ENCODE peak calls at places on chromosome 15, in eight cellular contexts. B, J, X, R, E, G, Z and U are unnamed samples.

GRCh38 chr15:65130941-65131340 is 2.7 kb downstream of the PDCD7 start:
- DNase-seq in G (no peak), X (peak), R (no peak), E (peak), B (no peak), Z (no peak), J (no peak), U (no peak)

GRCh38 chr15:46280753-46281521 is 646.1 kb downstream of the SQOR start:
- DNase-seq in B (no peak), E (peak), J (no peak), G (no peak), R (no peak), X (peak), Z (no peak), U (peak)

GRCh38 chr15:72497402-72497801 is 23.3 kb downstream of the ARIH1 start:
- DNase-seq in Z (no peak), J (no peak), X (no peak), E (no peak), B (no peak), R (no peak), G (no peak), U (no peak)

GRCh38 chr15:78761891-78762385 is 49.3 kb downstream of the ADAMTS7 start:
- DNase-seq in G (no peak), Z (no peak), X (no peak), J (no peak), R (peak), E (no peak), B (no peak), U (no peak)

GRCh38 chr15:80800067-80800466 is 20.9 kb downstream of the CEMIP start:
- DNase-seq in Z (no peak), J (no peak), R (no peak), B (no peak), G (no peak), E (no peak), X (no peak), U (no peak)

GRCh38 chr15:88006146-88006545 is 250.4 kb downstream of the NTRK3 start:
- DNase-seq in E (no peak), R (no peak), Z (no peak), X (no peak), G (no peak), J (no peak), B (no peak), U (no peak)

GRCh38 chr15:68819451-68820204 is 1.1 kb downstream of the ANP32A start:
- DNase-seq in Z (peak), X (peak), E (peak), B (peak), J (no peak), G (peak), R (peak), U (peak)

GRCh38 chr15:79475312-79475711 is 43.2 kb downstream of the MINAR1 start:
- DNase-seq in Z (no peak), R (no peak), X (no peak), J (no peak), G (no peak), E (no peak), B (peak), U (peak)

GRCh38 chr15:54789377-54789776 is 407.4 kb downstream of the RSL24D1 start:
- DNase-seq in E (peak), R (no peak), G (no peak), Z (no peak), B (no peak), J (no peak), X (no peak), U (no peak)

GRCh38 chr15:94306700-94307650 is 75.6 kb downstream of the MCTP2 start:
- DNase-seq in Z (no peak), B (peak), R (no peak), E (peak), X (no peak), J (no peak), G (no peak), U (no peak)

GRCh38 chr15:82698711-82699345 is 10.8 kb downstream of the AP3B2 start:
- DNase-seq in X (no peak), B (no peak), R (no peak), Z (no peak), J (no peak), G (no peak), E (no peak), U (no peak)

GRCh38 chr15:68526269-68526668 is 52.5 kb upstream of the CORO2B start:
- DNase-seq in E (no peak), X (no peak), J (no peak), Z (no peak), G (no peak), B (peak), R (no peak), U (peak)

GRCh38 chr15:89469331-89470107 is 26.9 kb downstream of the RHCG start:
- DNase-seq in X (peak), R (peak), G (no peak), E (no peak), J (no peak), B (no peak), Z (no peak), U (no peak)

GRCh38 chr15:59185725-59186124 is 20.9 kb upstream of the LDHAL6B start:
- DNase-seq in Z (no peak), J (no peak), R (no peak), E (peak), G (no peak), B (no peak), X (no peak), U (no peak)

GRCh38 chr15:94083467-94083991 is 147.8 kb upstream of the MCTP2 start:
- DNase-seq in Z (no peak), X (no peak), J (no peak), E (peak), B (peak), G (no peak), R (peak), U (peak)

GRCh38 chr15:59283717-59284336 is 77.2 kb downstream of the LDHAL6B start:
- DNase-seq in G (peak), R (peak), B (no peak), E (no peak), Z (no peak), X (no peak), J (no peak), U (no peak)

GRCh38 chr15:74392402-74392876 is 25.0 kb upstream of the CYP11A1 start:
- DNase-seq in B (peak), J (no peak), X (no peak), G (no peak), R (no peak), Z (no peak), E (no peak), U (peak)

GRCh38 chr15:36798366-36798765 is 218.9 kb downstream of the CDIN1 start:
- DNase-seq in G (no peak), E (no peak), Z (no peak), R (no peak), J (no peak), X (no peak), B (peak), U (peak)

GRCh38 chr15:74383695-74384565 is 16.5 kb upstream of the CYP11A1 start:
- DNase-seq in G (peak), Z (no peak), R (peak), E (no peak), J (no peak), X (no peak), B (peak), U (peak)

GRCh38 chr15:66494262-66494661 is 3.3 kb downstream of the SNAPC5 start:
- DNase-seq in B (no peak), E (no peak), R (no peak), J (no peak), G (no peak), Z (no peak), X (no peak), U (no peak)

GRCh38 chr15:28981351-28981720 is 95.6 kb downstream of the APBA2 start:
- DNase-seq in E (no peak), B (no peak), G (no peak), J (no peak), X (no peak), R (no peak), Z (no peak), U (no peak)

GRCh38 chr15:98375513-98376360 is 272.6 kb upstream of the IGF1R start:
- DNase-seq in X (no peak), G (no peak), B (no peak), E (no peak), Z (no peak), J (no peak), R (no peak), U (no peak)

GRCh38 chr15:72205896-72206676 is 8.5 kb upstream of the GRAMD2A start:
- DNase-seq in J (no peak), B (no peak), E (no peak), X (no peak), R (no peak), G (no peak), Z (no peak), U (no peak)

GRCh38 chr15:100988874-100989273 is 69.7 kb downstream of the LRRK1 start:
- DNase-seq in X (no peak), R (no peak), E (no peak), B (no peak), J (no peak), Z (no peak), G (no peak), U (no peak)

GRCh38 chr15:43769584-43770228 is 7.1 kb downstream of the ELL3 start:
- DNase-seq in B (peak), J (peak), Z (peak), E (peak), R (no peak), X (peak), G (peak), U (peak)

GRCh38 chr15:65833501-65834220 is 35.6 kb upstream of the RAB11A start:
- DNase-seq in J (no peak), B (no peak), G (no peak), X (no peak), Z (no peak), E (no peak), R (peak), U (no peak)

GRCh38 chr15:60389261-60390077 is 8.3 kb downstream of the ANXA2 start:
- DNase-seq in Z (no peak), G (no peak), E (no peak), R (no peak), X (no peak), J (no peak), B (no peak), U (no peak)

GRCh38 chr15:96052572-96053038 is 277.9 kb upstream of the NR2F2 start:
- DNase-seq in G (no peak), J (no peak), E (no peak), X (no peak), Z (no peak), B (no peak), R (no peak), U (no peak)

GRCh38 chr15:81394609-81395008 is 20.6 kb upstream of the TMC3 start:
- DNase-seq in J (no peak), B (no peak), R (no peak), Z (no peak), G (no peak), X (no peak), E (no peak), U (no peak)

GRCh38 chr15:72342385-72342784 is 22.4 kb upstream of the CELF6 start:
- DNase-seq in Z (no peak), G (no peak), R (no peak), X (peak), J (no peak), E (peak), B (peak), U (no peak)

GRCh38 chr15:89998141-89998661 is 2.9 kb upstream of the ZNF710 start:
- DNase-seq in R (no peak), E (peak), Z (no peak), J (no peak), X (no peak), B (peak), G (peak), U (peak)

GRCh38 chr15:66692808-66693596 is 9.0 kb upstream of the SMAD6 start:
- DNase-seq in Z (no peak), X (no peak), R (no peak), G (no peak), J (no peak), B (no peak), E (no peak), U (no peak)

GRCh38 chr15:89494941-89495637 is 1.3 kb downstream of the RHCG start:
- DNase-seq in R (peak), Z (no peak), G (no peak), B (no peak), X (peak), E (peak), J (no peak), U (no peak)

GRCh38 chr15:67685008-67685599 is 140.2 kb upstream of the SKOR1 start:
- DNase-seq in G (no peak), R (no peak), Z (no peak), X (no peak), B (peak), E (peak), J (no peak), U (peak)

GRCh38 chr15:69194854-69195253 is 34.4 kb downstream of the GLCE start:
- DNase-seq in R (no peak), E (peak), B (no peak), Z (no peak), X (no peak), G (no peak), J (no peak), U (no peak)

GRCh38 chr15:63490345-63491034 is 13.9 kb upstream of the USP3 start:
- DNase-seq in E (peak), B (no peak), J (no peak), G (no peak), R (no peak), Z (no peak), X (no peak), U (no peak)

GRCh38 chr15:38436993-38437392 is 16.9 kb upstream of the FAM98B start:
- DNase-seq in G (no peak), J (no peak), E (no peak), Z (no peak), B (no peak), X (no peak), R (no peak), U (no peak)

GRCh38 chr15:42048821-42049200 is 28.0 kb upstream of the PLA2G4E start:
- DNase-seq in X (peak), R (no peak), Z (peak), G (no peak), B (no peak), J (no peak), E (no peak), U (no peak)

GRCh38 chr15:75646944-75647364 is 758 bp upstream of the SNX33 start:
- DNase-seq in B (no peak), R (peak), G (no peak), E (peak), Z (peak), J (no peak), X (peak), U (no peak)

GRCh38 chr15:75830910-75831805 is 12.1 kb upstream of the UBE2Q2 start:
- DNase-seq in G (no peak), R (no peak), B (no peak), J (no peak), E (no peak), X (no peak), Z (no peak), U (no peak)

GRCh38 chr15:92693922-92694331 is 38.4 kb upstream of the FAM174B start:
- DNase-seq in J (no peak), B (peak), R (no peak), X (peak), G (no peak), E (peak), Z (no peak), U (no peak)
- TF ChIP-seq CTCF in J (no peak), B (peak), R (peak), X (peak), G (peak), E (peak), Z (no peak), U (peak)

GRCh38 chr15:62298811-62299210 is 133.7 kb upstream of the C2CD4B start:
- DNase-seq in Z (no peak), J (no peak), G (no peak), R (peak), B (no peak), X (no peak), E (no peak), U (no peak)

GRCh38 chr15:62297933-62298332 is 132.8 kb upstream of the C2CD4B start:
- DNase-seq in B (no peak), X (no peak), Z (no peak), J (no peak), E (no peak), R (peak), G (no peak), U (no peak)

GRCh38 chr15:62301993-62302665 is 137.0 kb upstream of the C2CD4B start:
- DNase-seq in J (no peak), X (no peak), E (no peak), R (no peak), Z (no peak), G (no peak), B (peak), U (no peak)

GRCh38 chr15:62299541-62299940 is 134.5 kb upstream of the C2CD4B start:
- DNase-seq in B (no peak), E (no peak), X (no peak), G (no peak), Z (no peak), R (peak), J (no peak), U (no peak)

DNA sequence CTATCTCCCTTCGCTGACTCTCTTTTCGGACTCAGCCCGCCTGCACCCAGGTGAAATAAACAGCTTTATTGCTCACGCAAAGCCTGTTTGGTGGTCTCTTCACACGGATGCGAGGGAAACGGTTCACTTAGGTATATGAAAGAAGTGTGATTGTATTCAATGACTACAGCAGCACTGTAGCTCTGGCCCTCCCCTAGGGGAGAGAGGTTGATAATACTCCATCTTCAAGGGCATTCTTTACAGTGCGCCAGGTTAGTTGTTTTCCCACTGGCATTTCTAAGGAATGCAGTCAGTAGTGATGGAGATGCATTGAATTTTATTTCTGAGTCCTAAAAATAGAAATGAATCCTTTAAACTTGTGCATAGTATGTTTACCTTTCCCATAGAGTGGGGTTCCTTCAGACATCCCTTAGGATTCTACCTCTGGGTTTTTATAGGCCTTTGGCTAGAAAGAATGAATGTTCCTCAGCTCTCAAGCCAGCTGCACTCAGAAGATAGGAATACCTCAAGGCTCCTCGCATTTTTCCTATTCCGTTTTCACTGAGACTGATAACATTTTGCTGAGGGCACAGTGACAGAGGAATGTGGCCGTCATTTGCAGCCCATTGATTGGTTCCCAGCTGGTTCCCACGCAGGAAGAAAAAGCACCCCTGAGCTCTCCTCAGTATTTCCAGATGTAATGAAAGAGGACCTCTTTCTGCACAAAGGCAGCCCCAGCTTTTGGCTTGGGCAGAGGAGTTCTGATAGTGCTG is 131.8 kb upstream of the C2CD4B start:
- DNase-seq in Z (no peak), R (no peak), X (no peak), E (no peak), G (no peak), J (no peak), B (no peak), U (no peak)
- TF ChIP-seq CTCF in Z (no peak), R (no peak), X (peak), E (no peak), G (no peak), J (no peak), B (no peak), U (no peak)

DNA sequence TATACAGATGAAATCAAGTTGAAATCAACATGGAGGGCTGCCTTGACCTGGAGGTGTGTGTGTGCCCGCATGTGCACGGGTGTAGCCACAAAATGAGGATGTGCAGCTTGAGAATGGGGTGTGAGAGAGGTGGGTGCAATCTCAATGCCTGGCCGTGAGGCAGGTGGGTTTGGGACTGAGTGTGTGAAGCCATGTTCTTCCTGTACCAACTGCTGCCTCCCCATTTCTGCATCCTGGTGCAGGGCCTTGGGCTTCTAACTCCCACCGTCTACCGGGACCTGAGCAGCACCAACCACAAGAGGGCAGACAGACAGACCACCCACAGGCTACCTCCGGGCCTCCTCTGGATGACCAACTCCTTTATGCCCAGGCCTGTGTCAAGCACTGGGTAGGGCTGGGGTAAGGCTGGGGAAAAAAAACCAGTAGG is 161.9 kb upstream of the TLE3 start:
- DNase-seq in B (no peak), X (peak), J (no peak), R (peak), G (no peak), Z (no peak), E (peak), U (no peak)
- TF ChIP-seq CTCF in B (no peak), X (peak), J (no peak), R (no peak), G (no peak), Z (no peak), E (peak), U (peak)

GRCh38 chr15:39869858-39870515 is 50.1 kb downstream of the GPR176 start:
- DNase-seq in X (no peak), R (no peak), B (no peak), J (no peak), G (no peak), Z (no peak), E (no peak), U (no peak)

GRCh38 chr15:39878401-39878775 is 41.7 kb downstream of the GPR176 start:
- DNase-seq in G (no peak), E (no peak), B (peak), R (no peak), Z (no peak), X (no peak), J (no peak), U (no peak)

GRCh38 chr15:39869251-39869650 is 50.8 kb downstream of the GPR176 start:
- DNase-seq in X (no peak), E (no peak), J (no peak), Z (no peak), G (no peak), B (no peak), R (no peak), U (no peak)

GRCh38 chr15:39873978-39874377 is 46.1 kb downstream of the GPR176 start:
- DNase-seq in Z (no peak), G (no peak), R (no peak), J (no peak), E (no peak), X (no peak), B (no peak), U (no peak)

GRCh38 chr15:39874890-39875549 is 45.0 kb downstream of the GPR176 start:
- DNase-seq in Z (no peak), B (no peak), G (peak), J (no peak), X (no peak), R (no peak), E (peak), U (peak)
- TF ChIP-seq CTCF in Z (no peak), B (peak), G (peak), J (no peak), X (peak), R (peak), E (peak), U (peak)

GRCh38 chr15:40958146-40958545 is 4.9 kb downstream of the CHAC1 start:
- DNase-seq in B (no peak), J (no peak), R (peak), G (no peak), X (no peak), E (no peak), Z (no peak), U (no peak)
- TF ChIP-seq CTCF in B (no peak), J (no peak), R (no peak), G (no peak), X (no peak), E (no peak), Z (no peak), U (no peak)

DNA sequence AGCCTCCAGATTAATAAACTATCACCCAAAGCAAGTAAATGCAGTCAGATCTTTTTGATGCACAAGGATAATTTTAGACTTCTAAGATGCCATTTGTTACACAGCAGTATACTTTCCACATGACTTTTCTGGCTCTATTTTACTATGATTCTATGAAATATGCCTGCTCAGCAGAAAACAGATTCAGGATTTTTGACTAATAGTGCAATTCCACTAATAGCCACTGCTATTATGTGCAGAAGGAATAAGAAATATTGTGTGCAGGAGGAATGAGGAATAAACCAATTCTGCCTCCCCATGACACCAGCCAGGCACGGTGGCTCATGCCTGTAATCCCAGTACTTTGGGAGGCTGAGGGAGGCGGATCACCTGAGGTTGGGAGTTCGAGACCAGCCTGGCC is 11.5 kb upstream of the SPPL2A start:
- DNase-seq in E (no peak), X (no peak), G (no peak), B (no peak), Z (no peak), R (no peak), J (no peak), U (no peak)
- TF ChIP-seq CTCF in E (no peak), X (no peak), G (no peak), B (no peak), Z (peak), R (no peak), J (no peak), U (peak)